ENCODE peak calls at places on chromosomes 16 and 17, in nine cellular contexts. M, A, Z, W, H, Y, I, X and V are unnamed samples.

GRCh38 chr16:57165923-57166322 is 19.9 kb downstream of the PSME3IP1 start:
- DNase-seq in I (no peak), A (no peak), M (no peak), H (no peak), Y (peak; percentile 43), X (peak; percentile 17), Z (no peak), W (no peak), V (no peak)

GRCh38 chr17:45127209-45127582 is 5.1 kb downstream of the PLCD3 start:
- DNase-seq in H (no peak), X (no peak), Y (no peak), I (no peak), A (no peak), M (no peak), Z (no peak), W (no peak), V (no peak)

GRCh38 chr17:13311301-13311700 is 290.4 kb downstream of the HS3ST3A1 start:
- DNase-seq in W (no peak), I (no peak), Z (no peak), Y (peak; percentile 12), X (no peak), M (no peak), H (peak; percentile 13), A (no peak), V (no peak)

GRCh38 chr16:4663756-4664465 is 29.5 kb upstream of the NUDT16L1 start:
- DNase-seq in W (no peak), M (peak; percentile 73), Y (no peak), X (peak; percentile 33), I (no peak), Z (no peak), A (peak; percentile 59), H (no peak), V (no peak)

GRCh38 chr17:46776298-46777005 is 42.0 kb downstream of the WNT3 start:
- DNase-seq in Y (no peak), X (no peak), W (no peak), I (no peak), M (no peak), A (no peak), H (no peak), Z (no peak), V (no peak)

GRCh38 chr17:75876190-75876937 is 2.0 kb downstream of the TRIM47 start:
- DNase-seq in Z (peak; percentile 62), M (no peak), Y (no peak), A (no peak), H (no peak), X (peak; percentile 62), I (peak; percentile 58), W (no peak), V (peak; percentile 53)

GRCh38 chr17:39096435-39097158 is 54.8 kb downstream of the PLXDC1 start:
- DNase-seq in Z (peak; percentile 24), W (no peak), M (no peak), Y (no peak), X (no peak), A (no peak), I (no peak), H (no peak), V (no peak)

GRCh38 chr17:49402706-49403105 is 12.0 kb downstream of the PHB1 start:
- DNase-seq in I (no peak), Y (no peak), H (no peak), Z (no peak), W (no peak), M (no peak), A (no peak), X (no peak), V (no peak)

GRCh38 chr16:67936124-67936875 is at the start of gene PSMB10:
- DNase-seq in A (peak; percentile 65), W (no peak), I (peak; percentile 10), Y (peak; percentile 72), X (no peak), Z (peak; percentile 75), H (peak; percentile 53), M (peak; percentile 73), V (peak; percentile 58)

GRCh38 chr16:88651276-88651988 is 579 bp upstream of the CYBA start:
- DNase-seq in M (peak; percentile 76), I (peak; percentile 44), Y (no peak), W (no peak), Z (peak; percentile 72), A (no peak), X (no peak), H (no peak), V (no peak)

GRCh38 chr16:58563235-58563634 is 47.9 kb downstream of the SETD6 start:
- DNase-seq in M (no peak), Y (peak; percentile 59), W (no peak), I (no peak), H (peak; percentile 83), Z (no peak), X (no peak), A (no peak), V (no peak)

GRCh38 chr17:64449545-64449944 is 630 bp downstream of the MILR1 start:
- DNase-seq in X (no peak), Y (no peak), A (no peak), M (no peak), Z (no peak), H (no peak), I (no peak), W (no peak), V (no peak)

GRCh38 chr16:88393034-88393433 is 10.3 kb downstream of the ZNF469 start:
- DNase-seq in Y (no peak), W (no peak), X (no peak), H (no peak), I (no peak), M (peak; percentile 95), Z (no peak), A (peak; percentile 57), V (no peak)

GRCh38 chr17:55693244-55694216 is 29.1 kb downstream of the TMEM100 start:
- DNase-seq in Y (peak; percentile 4), M (peak; percentile 55), X (no peak), A (no peak), I (no peak), Z (no peak), W (no peak), H (no peak), V (no peak)

GRCh38 chr17:3864534-3864933 is 18.5 kb upstream of the NCBP3 start:
- DNase-seq in Z (no peak), Y (no peak), A (no peak), M (no peak), X (no peak), W (no peak), I (no peak), H (no peak), V (no peak)

GRCh38 chr17:51045616-51046526 is 74.8 kb downstream of the SPAG9 start:
- DNase-seq in Y (no peak), M (no peak), I (no peak), Z (no peak), W (no peak), X (no peak), A (no peak), H (no peak), V (no peak)

GRCh38 chr16:2970563-2970962 is 1.4 kb downstream of the PAQR4 start:
- DNase-seq in M (no peak), A (no peak), Y (no peak), H (no peak), Z (no peak), X (no peak), I (no peak), W (no peak), V (peak; percentile 32)

GRCh38 chr16:4323845-4324478 is 8.1 kb downstream of the GLIS2 start:
- DNase-seq in X (no peak), Z (no peak), H (peak; percentile 29), Y (peak; percentile 42), W (peak; percentile 39), I (no peak), A (no peak), M (peak; percentile 80), V (no peak)

GRCh38 chr16:86362155-86362849 is 148.0 kb upstream of the FOXF1 start:
- DNase-seq in Y (no peak), Z (no peak), M (no peak), W (no peak), H (peak; percentile 62), X (no peak), A (no peak), I (no peak), V (no peak)

GRCh38 chr17:78128616-78129384 is at the start of gene TMC6:
- DNase-seq in X (peak; percentile 80), M (peak; percentile 64), Z (peak; percentile 64), Y (no peak), H (peak; percentile 42), A (peak; percentile 75), I (peak; percentile 55), W (peak; percentile 31), V (peak; percentile 91)

GRCh38 chr17:348012-348411 is 4.6 kb downstream of the RPH3AL start:
- DNase-seq in A (no peak), X (no peak), H (no peak), I (no peak), W (no peak), Z (no peak), M (no peak), Y (no peak), V (no peak)

GRCh38 chr16:24347556-24347955 is 91.4 kb downstream of the CACNG3 start:
- DNase-seq in H (no peak), A (no peak), I (no peak), Z (no peak), X (no peak), M (no peak), Y (no peak), W (no peak), V (no peak)

GRCh38 chr16:88508376-88508867 is 55.3 kb downstream of the ZFPM1 start:
- DNase-seq in I (no peak), Z (no peak), A (no peak), W (no peak), H (no peak), X (no peak), Y (no peak), M (no peak), V (no peak)

GRCh38 chr16:49701867-49702494 is 153.9 kb downstream of the ZNF423 start:
- DNase-seq in A (no peak), Z (no peak), H (no peak), I (no peak), M (peak; percentile 88), Y (no peak), W (peak; percentile 52), X (peak; percentile 1), V (no peak)

GRCh38 chr17:57557363-57557762 is 187.7 kb downstream of the CCDC182 start:
- DNase-seq in X (no peak), Z (no peak), M (no peak), W (no peak), Y (no peak), I (no peak), H (no peak), A (no peak), V (no peak)

GRCh38 chr16:83779881-83780280 is 27.9 kb upstream of the HSBP1 start:
- DNase-seq in W (no peak), M (no peak), A (no peak), X (no peak), H (no peak), I (no peak), Y (peak; percentile 59), Z (no peak), V (no peak)

GRCh38 chr16:47142469-47143328 is 1.0 kb downstream of the NETO2 start:
- DNase-seq in M (peak; percentile 64), H (peak; percentile 63), Y (peak; percentile 44), W (no peak), X (peak; percentile 29), Z (peak; percentile 25), A (peak; percentile 63), I (no peak), V (peak; percentile 29)

GRCh38 chr17:62744259-62744658 is 63.9 kb downstream of the MARCHF10 start:
- DNase-seq in W (no peak), Y (no peak), I (no peak), A (no peak), X (no peak), Z (no peak), H (no peak), M (no peak), V (no peak)

GRCh38 chr16:76959166-76959565 is 231.8 kb upstream of the MON1B start:
- DNase-seq in M (no peak), I (no peak), A (no peak), H (no peak), Z (no peak), X (no peak), W (no peak), Y (no peak), V (no peak)

GRCh38 chr16:16163571-16163970 is 59.7 kb downstream of the ABCC6 start:
- DNase-seq in A (peak; percentile 40), X (no peak), Z (no peak), I (no peak), Y (no peak), M (no peak), H (no peak), W (no peak), V (no peak)

GRCh38 chr17:44794699-44795413 is 35.2 kb downstream of the GJC1 start:
- DNase-seq in M (no peak), H (peak; percentile 100), Z (no peak), I (no peak), X (no peak), A (no peak), Y (peak; percentile 99), W (no peak), V (no peak)